ENCODE peak calls at places on chromosomes 12 and 14, in four cellular contexts. S is pons, C is NCI-H1092, L is NCI-H2029. M is an unnamed sample.

GRCh38 chr14:54394596-54394995 is 2.2 kb upstream of the CDKN3 start:
- DNase-seq in S (no peak), C (no peak), L (no peak), M (no peak)

GRCh38 chr12:118840399-118840798 is 140.9 kb upstream of the SRRM4 start:
- DNase-seq in S (no peak), C (no peak), L (no peak), M (no peak)

GRCh38 chr14:101997429-101998336 is 33.3 kb downstream of the DYNC1H1 start:
- DNase-seq in S (no peak), C (no peak), L (no peak), M (no peak)

GRCh38 chr12:45599196-45599595 is 130.3 kb upstream of the ARID2 start:
- DNase-seq in S (no peak), C (no peak), L (no peak), M (no peak)

GRCh38 chr12:15404485-15404884 is 82.2 kb downstream of the PTPRO start:
- DNase-seq in S (no peak), C (no peak), L (no peak), M (no peak)

GRCh38 chr12:110689601-110690430 is 901 bp upstream of the HVCN1 start:
- DNase-seq in S (no peak), C (no peak), L (no peak), M (no peak)

GRCh38 chr14:90553921-90554336 is 157.1 kb downstream of the CALM1 start:
- DNase-seq in S (peak; percentile 59), C (peak; percentile 24), L (no peak), M (no peak)

GRCh38 chr12:53953831-53954693 is 641 bp upstream of the HOXC12 start:
- DNase-seq in S (no peak), C (no peak), L (no peak), M (no peak)

GRCh38 chr14:27114180-27114579 is 516.3 kb upstream of the NOVA1 start:
- DNase-seq in S (no peak), C (no peak), L (no peak), M (no peak)

GRCh38 chr12:101628669-101629068 is 33.9 kb downstream of the MYBPC1 start:
- DNase-seq in S (no peak), C (no peak), L (no peak), M (no peak)

GRCh38 chr14:31024577-31025334 is 693 bp upstream of the AP4S1 start:
- DNase-seq in S (no peak), C (no peak), L (peak; percentile 45), M (no peak)

GRCh38 chr14:35687335-35687939 is 121.7 kb downstream of the RALGAPA1 start:
- DNase-seq in S (peak; percentile 66), C (peak; percentile 46), L (peak; percentile 97), M (no peak)

GRCh38 chr14:59358105-59358504 is 107.1 kb downstream of the GPR135 start:
- DNase-seq in S (no peak), C (no peak), L (peak; percentile 37), M (no peak)

GRCh38 chr12:124233846-124234620 is 60.9 kb upstream of the RFLNA start:
- DNase-seq in S (no peak), C (no peak), L (no peak), M (no peak)

GRCh38 chr14:36618641-36619040 is 36.2 kb upstream of the NKX2-8 start:
- DNase-seq in S (no peak), C (no peak), L (no peak), M (no peak)

GRCh38 chr12:23238190-23238589 is 613.2 kb downstream of the ETNK1 start:
- DNase-seq in S (no peak), C (no peak), L (no peak), M (no peak)

GRCh38 chr12:121159467-121160307 is 27.0 kb downstream of the P2RX7 start:
- DNase-seq in S (no peak), C (no peak), L (no peak), M (no peak)

GRCh38 chr12:32435921-32436710 is 36.8 kb downstream of the FGD4 start:
- DNase-seq in S (no peak), C (no peak), L (peak; percentile 27), M (no peak)

GRCh38 chr14:67285876-67286452 is 44.7 kb downstream of the PALS1 start:
- DNase-seq in S (peak; percentile 69), C (peak; percentile 56), L (peak; percentile 21), M (peak; percentile 20)

GRCh38 chr12:74780458-74781241 is 243.0 kb downstream of the ATXN7L3B start:
- DNase-seq in S (no peak), C (no peak), L (no peak), M (no peak)

GRCh38 chr14:68628605-68629310 is 164.1 kb downstream of the ZFP36L1 start:
- DNase-seq in S (no peak), C (no peak), L (no peak), M (no peak)

GRCh38 chr12:3168775-3169221 is 91.6 kb downstream of the TSPAN9 start:
- DNase-seq in S (no peak), C (no peak), L (peak; percentile 87), M (no peak)

GRCh38 chr14:49586673-49587460 is 687 bp upstream of the RPS29 start:
- DNase-seq in S (peak; percentile 81), C (peak; percentile 48), L (peak; percentile 70), M (peak; percentile 54)

M was measured in NCI-H2081 treated with DMSO at 0.1 percent for 48 hours.